ENCODE peak calls at places on chromosomes 4 and X, in four cellular contexts. One of them, this sample, is unnamed. For H3K4me1, the result is how much of the 10 kb centered on the place peaks cover.

GRCh38 chrX:57132046-57132445 is 5.2 kb downstream of the SPIN2A start:
- DNase-seq in HepG2: no peak
- DNase-seq in mesendoderm: no peak
- DNase-seq in left ventricle myocardium inferior: no peak
- DNase-seq in this sample: no peak

GRCh38 chr4:143287571-143287923 is 49.1 kb upstream of the GAB1 start:
- DNase-seq in HepG2: no peak
- DNase-seq in mesendoderm: peak
- DNase-seq in left ventricle myocardium inferior: no peak
- DNase-seq in this sample: no peak

GRCh38 chrX:10447577-10448214 is 172.7 kb downstream of the MID1 start:
- DNase-seq in HepG2: no peak
- DNase-seq in mesendoderm: no peak
- DNase-seq in left ventricle myocardium inferior: no peak
- DNase-seq in this sample: no peak

GRCh38 chr4:174444390-174444789 is 77.9 kb downstream of the HPGD start:
- DNase-seq in HepG2: no peak
- DNase-seq in mesendoderm: no peak
- DNase-seq in left ventricle myocardium inferior: no peak
- DNase-seq in this sample: no peak

GRCh38 chr4:123327346-123327745 is 69.2 kb upstream of the SPRY1 start:
- DNase-seq in HepG2: no peak
- DNase-seq in mesendoderm: peak
- DNase-seq in left ventricle myocardium inferior: no peak
- DNase-seq in this sample: no peak

GRCh38 chr4:33334416-33334815 is 2614.2 kb downstream of the PCDH7 start:
- DNase-seq in HepG2: no peak
- DNase-seq in mesendoderm: no peak
- DNase-seq in left ventricle myocardium inferior: no peak
- DNase-seq in this sample: no peak

GRCh38 chr4:104901438-104901837 is 245.2 kb upstream of the TET2 start:
- DNase-seq in HepG2: no peak
- DNase-seq in mesendoderm: peak
- DNase-seq in left ventricle myocardium inferior: no peak
- DNase-seq in this sample: no peak

GRCh38 chr4:187814737-187815465 is 180.7 kb upstream of the ZFP42 start:
- DNase-seq in HepG2: no peak
- DNase-seq in mesendoderm: no peak
- DNase-seq in left ventricle myocardium inferior: no peak
- DNase-seq in this sample: no peak

GRCh38 chrX:118226060-118226428 is 109.4 kb upstream of the KLHL13 start:
- DNase-seq in HepG2: peak
- DNase-seq in mesendoderm: peak
- DNase-seq in left ventricle myocardium inferior: no peak
- DNase-seq in this sample: no peak

GRCh38 chr4:186624951-186625350 is 69.6 kb upstream of the MTNR1A start:
- DNase-seq in HepG2: peak
- DNase-seq in mesendoderm: peak
- DNase-seq in left ventricle myocardium inferior: no peak
- DNase-seq in this sample: no peak

GRCh38 chr4:168221298-168221697 is 97.3 kb downstream of the DDX60 start:
- DNase-seq in HepG2: no peak
- DNase-seq in mesendoderm: no peak
- DNase-seq in left ventricle myocardium inferior: no peak
- DNase-seq in this sample: no peak

GRCh38 chr4:27149541-27150212 is 289.0 kb downstream of the STIM2 start:
- DNase-seq in HepG2: no peak
- DNase-seq in mesendoderm: no peak
- DNase-seq in left ventricle myocardium inferior: no peak
- DNase-seq in this sample: no peak

GRCh38 chr4:73661646-73662119 is 41.4 kb upstream of the RASSF6 start:
- DNase-seq in HepG2: no peak
- DNase-seq in mesendoderm: peak
- DNase-seq in left ventricle myocardium inferior: no peak
- DNase-seq in this sample: no peak

GRCh38 chr4:10619855-10620254 is 64.7 kb downstream of the CLNK start:
- DNase-seq in HepG2: no peak
- DNase-seq in mesendoderm: peak
- DNase-seq in left ventricle myocardium inferior: no peak
- DNase-seq in this sample: no peak

GRCh38 chr4:183765121-183765990 is 106.3 kb downstream of the TRAPPC11 start:
- DNase-seq in HepG2: peak
- DNase-seq in mesendoderm: no peak
- DNase-seq in left ventricle myocardium inferior: peak
- DNase-seq in this sample: no peak

GRCh38 chrX:46587753-46588171 is 14.2 kb downstream of the CHST7 start:
- DNase-seq in HepG2: no peak
- DNase-seq in mesendoderm: peak
- DNase-seq in left ventricle myocardium inferior: peak
- DNase-seq in this sample: no peak

GRCh38 chr4:112138538-112138937 is 6.7 kb upstream of the FAM241A start:
- DNase-seq in HepG2: no peak
- DNase-seq in mesendoderm: no peak
- DNase-seq in left ventricle myocardium inferior: no peak
- DNase-seq in this sample: no peak

GRCh38 chr4:47598320-47598719 is 113.2 kb downstream of the ATP10D start:
- DNase-seq in HepG2: no peak
- DNase-seq in mesendoderm: no peak
- DNase-seq in left ventricle myocardium inferior: no peak
- DNase-seq in this sample: no peak

GRCh38 chrX:107272431-107272921 is 66.1 kb downstream of the DNAAF6 start:
- DNase-seq in HepG2: no peak
- DNase-seq in mesendoderm: peak
- DNase-seq in left ventricle myocardium inferior: no peak
- DNase-seq in this sample: no peak

GRCh38 chrX:4655743-4656142 is 942.3 kb upstream of the PRKX start:
- DNase-seq in HepG2: no peak
- DNase-seq in mesendoderm: peak
- DNase-seq in left ventricle myocardium inferior: no peak
- DNase-seq in this sample: no peak

GRCh38 chr4:185086053-185086452 is 57.0 kb upstream of the SLC25A4 start:
- DNase-seq in HepG2: no peak
- DNase-seq in mesendoderm: peak
- DNase-seq in left ventricle myocardium inferior: no peak
- DNase-seq in this sample: no peak

GRCh38 chr4:143773998-143774898 is 73.8 kb upstream of the FREM3 start:
- DNase-seq in HepG2: peak
- DNase-seq in mesendoderm: peak
- DNase-seq in left ventricle myocardium inferior: no peak
- DNase-seq in this sample: no peak

GRCh38 chr4:189090174-189090814 is 850.4 kb upstream of the FRG1 start:
- DNase-seq in HepG2: peak
- DNase-seq in mesendoderm: peak
- DNase-seq in left ventricle myocardium inferior: no peak
- DNase-seq in this sample: no peak

GRCh38 chrX:9318213-9318612 is 146.6 kb upstream of the TBL1X start:
- DNase-seq in HepG2: no peak
- DNase-seq in mesendoderm: no peak
- DNase-seq in left ventricle myocardium inferior: no peak
- DNase-seq in this sample: no peak

GRCh38 chr4:120071192-120071795 is 4.6 kb upstream of the MAD2L1 start:
- DNase-seq in HepG2: peak
- DNase-seq in mesendoderm: peak
- DNase-seq in left ventricle myocardium inferior: no peak
- DNase-seq in this sample: no peak

GRCh38 chr4:124337874-124338273 is 374.7 kb downstream of the ANKRD50 start:
- DNase-seq in HepG2: no peak
- DNase-seq in mesendoderm: no peak
- DNase-seq in left ventricle myocardium inferior: peak
- DNase-seq in this sample: no peak

GRCh38 chrX:53086464-53086863 is 4.3 kb downstream of the TSPYL2 start:
- DNase-seq in HepG2: no peak
- DNase-seq in mesendoderm: no peak
- DNase-seq in left ventricle myocardium inferior: peak
- DNase-seq in this sample: no peak

GRCh38 chrX:103404225-103405008 is 28.1 kb downstream of the BEX3 start:
- DNase-seq in HepG2: peak
- DNase-seq in mesendoderm: peak
- DNase-seq in left ventricle myocardium inferior: peak
- DNase-seq in this sample: peak

GRCh38 chr4:24646777-24647460 is 62.6 kb upstream of the DHX15 start:
- DNase-seq in HepG2: no peak
- DNase-seq in mesendoderm: no peak
- DNase-seq in left ventricle myocardium inferior: no peak
- DNase-seq in this sample: no peak

GRCh38 chr4:183905081-183905592 is at the start of gene STOX2:
- DNase-seq in HepG2: peak
- DNase-seq in mesendoderm: peak
- DNase-seq in left ventricle myocardium inferior: peak
- DNase-seq in this sample: peak

GRCh38 chrX:39975094-39975865 is 122.5 kb downstream of the BCOR start:
- DNase-seq in HepG2: peak
- DNase-seq in mesendoderm: peak
- DNase-seq in left ventricle myocardium inferior: no peak
- DNase-seq in this sample: no peak

GRCh38 chr4:53785996-53786395 is 194.7 kb upstream of the LNX1 start:
- DNase-seq in HepG2: no peak
- DNase-seq in mesendoderm: no peak
- DNase-seq in left ventricle myocardium inferior: no peak
- DNase-seq in this sample: no peak

GRCh38 chr4:63528592-63528991 is 880.7 kb downstream of the TECRL start:
- DNase-seq in HepG2: no peak
- DNase-seq in mesendoderm: no peak
- DNase-seq in left ventricle myocardium inferior: no peak
- DNase-seq in this sample: no peak

GRCh38 chr4:184471872-184472539 is 2.3 kb downstream of the IRF2 start:
- DNase-seq in HepG2: no peak
- DNase-seq in mesendoderm: no peak
- DNase-seq in left ventricle myocardium inferior: no peak
- DNase-seq in this sample: no peak

GRCh38 chrX:111869639-111870034 is 6.3 kb upstream of the TRPC5OS start:
- DNase-seq in HepG2: no peak
- DNase-seq in mesendoderm: peak
- DNase-seq in left ventricle myocardium inferior: no peak
- DNase-seq in this sample: no peak

GRCh38 chr4:167428172-167428571 is 193.9 kb upstream of the SPOCK3 start:
- DNase-seq in HepG2: no peak
- DNase-seq in mesendoderm: no peak
- DNase-seq in left ventricle myocardium inferior: no peak
- DNase-seq in this sample: no peak

GRCh38 chrX:77014655-77015377 is 432.4 kb upstream of the FGF16 start:
- DNase-seq in HepG2: peak
- DNase-seq in mesendoderm: peak
- DNase-seq in left ventricle myocardium inferior: no peak
- DNase-seq in this sample: no peak

GRCh38 chr4:76753814-76754213 is 144.1 kb downstream of the SOWAHB start:
- DNase-seq in HepG2: no peak
- DNase-seq in mesendoderm: no peak
- DNase-seq in left ventricle myocardium inferior: no peak
- DNase-seq in this sample: no peak
- H3K4me1 ChIP-seq in HepG2: under half
- H3K4me1 ChIP-seq in mesendoderm: under half
- H3K4me1 ChIP-seq in left ventricle myocardium inferior: under half
- H3K4me1 ChIP-seq in this sample: under half

DNA sequence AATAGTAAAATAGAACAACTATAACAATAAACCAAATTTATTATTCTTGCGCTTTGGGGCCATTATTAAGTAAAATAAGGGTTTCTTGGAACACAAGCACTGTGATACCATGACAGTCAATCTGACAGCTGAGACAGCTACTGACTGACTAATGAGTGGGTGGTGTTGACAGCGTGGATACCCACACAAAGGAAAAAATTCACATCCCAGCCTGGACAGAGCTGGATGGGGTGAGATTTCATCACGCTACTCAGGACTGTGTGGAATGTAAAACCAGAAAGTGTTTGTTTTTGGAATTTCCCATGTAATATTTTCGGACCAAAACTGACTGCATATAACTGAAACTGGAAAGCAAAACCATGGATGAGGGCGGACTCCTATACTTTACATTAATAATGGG is 48.8 kb downstream of the IGFBP7 start:
- DNase-seq in HepG2: no peak
- DNase-seq in mesendoderm: no peak
- DNase-seq in left ventricle myocardium inferior: no peak
- DNase-seq in this sample: no peak
- H3K4me1 ChIP-seq in HepG2: under half
- H3K4me1 ChIP-seq in mesendoderm: under half
- H3K4me1 ChIP-seq in left ventricle myocardium inferior: half or more
- H3K4me1 ChIP-seq in this sample: under half

DNA sequence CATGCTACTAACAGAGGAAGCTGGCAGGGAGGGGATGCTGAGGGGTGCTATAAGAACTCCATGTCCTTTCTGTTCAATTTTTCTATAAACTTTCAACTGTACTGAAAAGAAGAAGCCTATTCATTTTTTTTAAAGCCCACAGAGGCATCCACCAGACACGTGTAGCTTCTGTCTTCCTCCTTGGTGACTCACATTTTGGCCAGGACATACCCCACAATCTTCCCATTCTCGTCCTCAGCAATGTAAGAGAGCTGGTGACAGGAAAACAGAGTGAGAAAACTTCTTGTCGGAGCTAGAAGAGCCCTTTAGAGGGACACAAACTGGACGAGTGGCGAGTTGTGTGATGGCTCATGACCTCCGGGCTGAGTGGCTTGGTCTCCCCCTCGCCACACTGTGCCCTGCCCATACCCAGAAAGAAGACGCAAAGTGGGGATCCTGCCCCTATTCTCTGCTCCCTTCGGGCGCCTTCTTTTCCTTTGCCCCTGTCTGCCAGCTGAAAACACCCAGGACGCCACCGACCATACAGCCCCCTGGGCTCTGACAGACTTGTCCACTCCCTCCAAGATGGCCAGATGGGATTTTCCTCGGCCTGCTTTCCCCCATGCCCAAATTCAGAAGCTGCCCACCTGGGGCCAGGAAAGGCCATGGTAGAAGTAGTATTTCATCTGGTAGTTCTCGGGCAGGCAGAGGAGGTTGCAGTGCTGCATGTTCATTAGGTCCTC is 925 bp downstream of the NAA10 start:
- DNase-seq in HepG2: no peak
- DNase-seq in mesendoderm: no peak
- DNase-seq in left ventricle myocardium inferior: no peak
- DNase-seq in this sample: no peak
- H3K4me1 ChIP-seq in HepG2: under half
- H3K4me1 ChIP-seq in mesendoderm: under half
- H3K4me1 ChIP-seq in left ventricle myocardium inferior: under half
- H3K4me1 ChIP-seq in this sample: under half

GRCh38 chr4:110184124-110184790 is 14.2 kb downstream of the ELOVL6 start:
- DNase-seq in HepG2: no peak
- DNase-seq in mesendoderm: peak
- DNase-seq in left ventricle myocardium inferior: no peak
- DNase-seq in this sample: no peak
- H3K4me1 ChIP-seq in HepG2: under half
- H3K4me1 ChIP-seq in mesendoderm: under half
- H3K4me1 ChIP-seq in left ventricle myocardium inferior: under half
- H3K4me1 ChIP-seq in this sample: under half

DNA sequence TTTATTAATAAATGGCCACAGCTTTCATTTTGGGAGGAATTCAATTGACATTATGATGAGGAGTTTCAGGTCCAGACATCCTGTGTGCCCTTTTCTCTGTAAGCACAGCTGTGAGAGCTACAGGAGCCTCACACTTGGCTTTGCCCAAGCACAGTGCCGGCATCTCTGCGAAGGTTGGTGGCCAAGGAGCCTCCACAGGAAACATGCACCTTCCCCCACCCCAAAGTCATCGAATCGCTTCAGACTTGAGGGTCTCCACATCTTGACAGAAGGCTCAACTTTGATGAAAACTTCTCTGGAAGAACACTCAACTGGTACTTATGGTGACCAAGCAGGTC is 100.0 kb downstream of the SYNPO2 start:
- DNase-seq in HepG2: no peak
- DNase-seq in mesendoderm: no peak
- DNase-seq in left ventricle myocardium inferior: no peak
- DNase-seq in this sample: no peak
- H3K4me1 ChIP-seq in HepG2: under half
- H3K4me1 ChIP-seq in mesendoderm: under half
- H3K4me1 ChIP-seq in left ventricle myocardium inferior: half or more
- H3K4me1 ChIP-seq in this sample: under half